ENCODE peak calls at places on chromosomes 13 and 19, in six cellular contexts. T is breast epithelium, A is AG10803, D is right atrium auricular region, Y is cardiac fibroblast, U is foreskin fibroblast. S is an unnamed sample.

GRCh38 chr19:8391274-8392016 is 1.3 kb downstream of the RAB11B start:
- DNase-seq in A (no peak), Y (no peak), U (no peak), T (no peak), D (no peak), S (no peak)

GRCh38 chr19:13953021-13953531 is 767 bp downstream of the DCAF15 start:
- DNase-seq in T (no peak), D (no peak), Y (peak), U (peak), A (peak), S (no peak)

GRCh38 chr19:33052352-33052972 is 12.2 kb downstream of the RHPN2 start:
- DNase-seq in T (no peak), U (peak), A (peak), D (no peak), Y (peak), S (no peak)

GRCh38 chr19:50646074-50646807 is 3.0 kb upstream of the C19orf81 start:
- DNase-seq in D (no peak), A (peak), U (peak), Y (peak), T (no peak), S (no peak)

GRCh38 chr19:43545981-43546380 is 13.0 kb downstream of the ZNF575 start:
- DNase-seq in D (no peak), A (no peak), T (no peak), U (no peak), Y (no peak), S (no peak)

GRCh38 chr19:8657869-8658268 is 27.4 kb downstream of the NFILZ start:
- DNase-seq in T (no peak), U (no peak), A (no peak), D (no peak), Y (no peak), S (no peak)

GRCh38 chr13:41007359-41008118 is 11.6 kb downstream of the ELF1 start:
- DNase-seq in Y (no peak), A (peak), U (no peak), T (no peak), D (no peak), S (peak)

GRCh38 chr13:40344270-40345148 is 321.9 kb downstream of the FOXO1 start:
- DNase-seq in Y (peak), U (no peak), T (no peak), D (no peak), A (no peak), S (no peak)

GRCh38 chr19:18735752-18736151 is 52.3 kb downstream of the CRTC1 start:
- DNase-seq in Y (no peak), U (no peak), T (no peak), D (no peak), A (no peak), S (no peak)

GRCh38 chr19:17303940-17304267 is 679 bp upstream of the ABHD8 start:
- DNase-seq in Y (no peak), U (peak), D (no peak), T (no peak), A (peak), S (no peak)

GRCh38 chr13:33128134-33128533 is 111.9 kb downstream of the KL start:
- DNase-seq in A (no peak), U (no peak), T (no peak), D (no peak), Y (no peak), S (no peak)

GRCh38 chr13:33392794-33393371 is 107.3 kb upstream of the STARD13 start:
- DNase-seq in A (no peak), T (no peak), U (no peak), D (no peak), Y (no peak), S (no peak)

GRCh38 chr13:79287994-79288795 is 117.9 kb downstream of the RBM26 start:
- DNase-seq in D (no peak), U (no peak), Y (no peak), A (no peak), T (no peak), S (no peak)

GRCh38 chr13:28623782-28624706 is 34.9 kb upstream of the POMP start:
- DNase-seq in D (no peak), U (no peak), Y (peak), A (peak), T (no peak), S (no peak)

GRCh38 chr19:18848860-18849661 is 17.3 kb downstream of the UPF1 start:
- DNase-seq in T (peak), U (peak), D (peak), Y (peak), A (peak), S (no peak)

GRCh38 chr13:30442854-30443379 is 20.6 kb downstream of the UBE2L5 start:
- DNase-seq in Y (no peak), T (no peak), A (no peak), D (no peak), U (no peak), S (no peak)

GRCh38 chr13:94479559-94480095 is at the start of gene DCT:
- DNase-seq in T (no peak), U (no peak), Y (no peak), D (no peak), A (no peak), S (no peak)

GRCh38 chr19:50798116-50798942 is 8.1 kb downstream of the ACP4 start:
- DNase-seq in T (no peak), U (no peak), A (no peak), Y (no peak), D (no peak), S (no peak)

GRCh38 chr19:44686896-44687295 is 12.1 kb upstream of the CEACAM16 start:
- DNase-seq in A (no peak), D (no peak), U (no peak), Y (no peak), T (no peak), S (no peak)

GRCh38 chr13:99660101-99660500 is 158.8 kb downstream of the TM9SF2 start:
- DNase-seq in A (no peak), U (no peak), D (no peak), Y (no peak), T (no peak), S (no peak)
- H3K4me3 ChIP-seq in A (no peak), U (no peak), D (no peak), Y (no peak), T (no peak), S (no peak)

DNA sequence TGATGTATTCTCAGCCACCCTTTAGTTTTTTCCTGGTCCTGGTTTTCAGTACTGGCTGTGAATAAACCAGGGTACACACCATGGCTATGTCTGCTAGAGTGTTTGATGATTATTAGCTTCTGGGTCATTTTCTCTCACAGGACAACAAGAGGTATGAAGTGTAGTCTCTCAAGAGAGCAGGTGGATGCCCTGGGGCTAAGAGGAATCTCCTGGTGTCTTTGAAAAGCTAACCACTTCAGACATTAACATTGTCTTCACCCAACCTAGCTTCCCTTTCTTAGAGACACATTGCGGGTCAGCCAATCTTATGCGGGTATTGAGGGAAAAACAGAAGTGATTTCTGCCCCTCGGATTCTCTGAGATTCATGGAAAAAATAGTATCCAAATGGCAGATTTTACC is 1.6 kb downstream of the ZNF730 start:
- DNase-seq in T (no peak), U (no peak), D (no peak), Y (no peak), A (no peak), S (no peak)
- H3K4me3 ChIP-seq in T (no peak), U (no peak), D (no peak), Y (no peak), A (no peak), S (no peak)

DNA sequence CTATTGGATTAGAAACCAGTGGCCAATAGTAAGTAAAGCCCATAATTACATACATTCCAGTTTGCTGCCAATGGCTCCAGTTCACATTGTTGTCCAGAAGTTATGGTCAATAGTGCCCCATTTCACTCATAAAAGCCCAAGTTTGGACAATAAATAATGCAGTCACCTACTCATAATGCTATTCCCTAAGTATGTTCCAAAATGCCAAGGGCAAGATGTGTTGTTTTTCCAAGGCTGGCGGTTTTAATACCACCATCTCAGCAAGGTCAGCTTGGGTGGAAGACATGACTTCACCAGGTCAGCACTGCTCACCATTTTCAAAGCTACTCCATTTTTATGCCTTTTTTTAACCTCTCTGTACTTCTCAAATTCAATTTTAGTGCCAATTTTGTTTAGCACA is 32.7 kb downstream of the KCTD12 start:
- DNase-seq in U (no peak), Y (peak), A (no peak), D (no peak), T (no peak), S (no peak)
- H3K4me3 ChIP-seq in U (no peak), Y (no peak), A (no peak), D (no peak), T (no peak), S (no peak)

GRCh38 chr13:71830736-71831135 is 36.3 kb downstream of the DACH1 start:
- DNase-seq in Y (no peak), A (no peak), T (no peak), D (no peak), U (no peak), S (no peak)
- H3K4me3 ChIP-seq in Y (no peak), A (no peak), T (no peak), D (no peak), U (no peak), S (no peak)

DNA sequence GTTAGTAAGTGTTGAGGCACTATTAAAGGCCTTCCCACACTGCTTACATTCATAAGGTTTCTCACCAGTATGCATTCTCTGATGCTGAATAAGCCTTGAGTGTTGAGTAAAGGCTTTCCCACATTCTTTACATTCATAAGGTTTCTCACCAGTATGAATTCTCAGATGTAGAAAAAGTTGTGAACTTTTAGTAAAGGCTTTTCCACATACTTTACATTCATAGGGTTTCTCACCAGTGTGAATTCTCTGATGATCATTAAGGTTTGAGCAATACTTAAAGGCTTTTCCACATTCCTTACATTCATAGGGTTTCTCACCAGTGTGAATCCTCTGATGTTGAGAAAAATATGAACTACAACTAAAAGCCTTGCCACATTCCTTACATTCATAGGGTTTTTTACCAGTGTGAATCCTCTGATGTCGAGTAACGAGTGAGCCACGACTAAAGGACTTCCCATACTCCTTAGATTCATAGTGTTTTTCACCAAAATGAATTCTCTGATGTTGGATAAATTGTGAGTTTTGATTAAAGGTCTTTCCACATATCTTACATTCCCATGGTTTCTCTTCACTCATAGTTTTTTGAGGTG is 24.2 kb downstream of the ZNF829 start:
- DNase-seq in A (no peak), U (no peak), T (no peak), Y (no peak), D (no peak), S (no peak)
- H3K4me3 ChIP-seq in A (no peak), U (no peak), T (no peak), Y (no peak), D (no peak), S (no peak)